ENCODE peak calls at places on chromosome 9, in eight cellular contexts. F, C, S, V, P, I, G and R are unnamed samples.

GRCh38 chr9:132783006-132783405 is 95.1 kb downstream of the AK8 start:
- DNase-seq in V (no peak), I (no peak), C (no peak), G (no peak), P (no peak), F (no peak), S (no peak), R (no peak)

GRCh38 chr9:84670106-84670800 is 724 bp downstream of the NTRK2 start:
- DNase-seq in V (no peak), I (no peak), S (no peak), F (no peak), C (peak), G (no peak), P (no peak), R (no peak)

GRCh38 chr9:27489087-27489876 is 34.8 kb upstream of the IFNK start:
- DNase-seq in F (no peak), P (no peak), V (no peak), G (no peak), I (no peak), S (no peak), C (no peak), R (no peak)

GRCh38 chr9:2718698-2719033 is 1.4 kb downstream of the KCNV2 start:
- DNase-seq in G (no peak), P (no peak), C (no peak), V (no peak), I (no peak), F (no peak), S (no peak), R (no peak)

GRCh38 chr9:117672397-117672796 is 31.8 kb upstream of the TLR4 start:
- DNase-seq in P (no peak), S (peak), I (no peak), F (no peak), V (no peak), C (no peak), G (no peak), R (peak)

GRCh38 chr9:105818903-105819302 is 124.6 kb downstream of the TMEM38B start:
- DNase-seq in G (no peak), I (no peak), V (no peak), S (no peak), C (no peak), P (no peak), F (no peak), R (no peak)

GRCh38 chr9:30197954-30198353 is 2186.5 kb upstream of the ACO1 start:
- DNase-seq in S (peak), G (no peak), F (peak), I (no peak), C (no peak), V (no peak), P (no peak), R (no peak)

GRCh38 chr9:98867434-98868168 is 60.1 kb downstream of the GALNT12 start:
- DNase-seq in G (peak), S (peak), V (no peak), I (no peak), C (no peak), P (peak), F (peak), R (peak)

GRCh38 chr9:95088421-95089161 is 228.9 kb downstream of the FANCC start:
- DNase-seq in V (no peak), I (no peak), C (no peak), P (no peak), F (no peak), G (no peak), S (no peak), R (no peak)

GRCh38 chr9:109956811-109957440 is 176.9 kb downstream of the PALM2AKAP2 start:
- DNase-seq in P (no peak), I (no peak), C (no peak), V (no peak), S (no peak), G (no peak), F (no peak), R (peak)

GRCh38 chr9:37622462-37622861 is 28.3 kb upstream of the FRMPD1 start:
- DNase-seq in I (no peak), F (no peak), P (no peak), S (no peak), G (no peak), C (no peak), V (no peak), R (no peak)

GRCh38 chr9:15182003-15182695 is 124.9 kb downstream of the TTC39B start:
- DNase-seq in P (no peak), F (no peak), G (no peak), C (no peak), V (no peak), S (no peak), I (no peak), R (no peak)

GRCh38 chr9:16032799-16033198 is 480.0 kb downstream of the CCDC171 start:
- DNase-seq in I (no peak), S (peak), P (no peak), C (no peak), V (peak), F (no peak), G (no peak), R (peak)

GRCh38 chr9:36263662-36264061 is 5.4 kb upstream of the GNE start:
- DNase-seq in S (no peak), F (no peak), I (no peak), C (no peak), G (no peak), V (no peak), P (no peak), R (no peak)

GRCh38 chr9:89743216-89743575 is 138.4 kb downstream of the GADD45G start:
- DNase-seq in I (no peak), S (no peak), V (no peak), P (no peak), C (no peak), G (no peak), F (peak), R (no peak)

GRCh38 chr9:101536938-101537337 is 3.3 kb downstream of the RNF20 start:
- DNase-seq in P (no peak), V (no peak), G (no peak), I (peak), S (no peak), F (peak), C (no peak), R (peak)

GRCh38 chr9:101495810-101496209 is 37.8 kb upstream of the RNF20 start:
- DNase-seq in G (no peak), I (no peak), S (no peak), P (no peak), V (no peak), C (no peak), F (no peak), R (peak)

GRCh38 chr9:96553070-96553469 is 66.6 kb downstream of the CDC14B start:
- DNase-seq in I (no peak), P (no peak), S (peak), C (no peak), F (no peak), V (no peak), G (no peak), R (peak)

GRCh38 chr9:3241290-3241689 is 284.5 kb downstream of the RFX3 start:
- DNase-seq in C (no peak), S (no peak), P (no peak), G (no peak), I (no peak), V (no peak), F (no peak), R (peak)

GRCh38 chr9:90956026-90956810 is 154.6 kb downstream of the SYK start:
- DNase-seq in V (no peak), S (no peak), F (no peak), P (no peak), G (no peak), I (no peak), C (no peak), R (peak)

GRCh38 chr9:113603773-113604172 is 140.2 kb downstream of the RGS3 start:
- DNase-seq in G (no peak), S (no peak), P (no peak), F (no peak), C (no peak), I (no peak), V (no peak), R (no peak)

GRCh38 chr9:19641046-19641445 is 147.8 kb downstream of the SLC24A2 start:
- DNase-seq in F (no peak), G (no peak), P (no peak), I (no peak), S (peak), V (no peak), C (no peak), R (peak)

GRCh38 chr9:79164396-79164795 is 407.4 kb upstream of the TLE4 start:
- DNase-seq in F (no peak), V (no peak), P (no peak), C (no peak), I (no peak), S (no peak), G (no peak), R (no peak)

GRCh38 chr9:33263131-33263935 is 1.2 kb downstream of the BAG1 start:
- DNase-seq in S (no peak), I (no peak), F (peak), P (no peak), G (no peak), V (no peak), C (no peak), R (peak)

GRCh38 chr9:1979815-1980367 is 35.3 kb upstream of the SMARCA2 start:
- DNase-seq in G (no peak), V (no peak), S (no peak), F (no peak), I (no peak), P (no peak), C (no peak), R (peak)

GRCh38 chr9:34084562-34084961 is 35.9 kb upstream of the UBAP2 start:
- DNase-seq in V (no peak), C (no peak), P (peak), S (no peak), G (peak), I (no peak), F (no peak), R (peak)

GRCh38 chr9:97561501-97561900 is 60.0 kb downstream of the TMOD1 start:
- DNase-seq in V (no peak), S (no peak), G (peak), P (no peak), F (no peak), I (no peak), C (no peak), R (no peak)

GRCh38 chr9:8036914-8037524 is 237.4 kb upstream of the DMAC1 start:
- DNase-seq in C (no peak), V (no peak), P (no peak), G (no peak), I (no peak), F (no peak), S (no peak), R (no peak)

DNA sequence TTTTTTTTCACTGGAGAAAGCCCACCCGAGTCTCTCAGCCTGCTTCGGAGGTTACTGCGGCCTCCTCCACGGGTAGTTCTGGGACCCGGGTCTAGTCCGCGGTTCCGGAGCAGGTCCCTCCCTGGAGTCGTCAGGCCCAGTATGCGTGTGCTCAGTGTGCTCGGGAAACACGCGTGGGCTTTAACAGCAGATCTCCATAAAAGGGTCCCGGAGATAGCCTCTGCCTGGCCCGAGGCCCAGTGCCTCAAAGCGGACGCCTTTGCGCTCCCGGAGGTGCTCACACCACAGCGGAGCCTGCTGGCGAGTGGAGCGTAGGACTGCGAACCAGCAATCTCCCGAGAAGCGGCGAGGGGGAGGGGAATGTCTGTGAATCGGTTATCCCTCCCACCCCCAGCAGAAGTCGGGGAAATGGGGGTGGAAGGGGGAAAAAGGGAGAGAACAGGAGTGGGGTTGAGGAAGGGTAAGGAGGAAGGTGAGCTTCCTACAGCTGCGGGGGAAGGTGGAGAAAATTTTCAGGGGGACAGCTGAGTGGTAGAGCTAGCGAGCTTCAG is 28.7 kb downstream of the CDKN2A start:
- DNase-seq in P (peak), S (no peak), G (no peak), C (peak), F (no peak), I (peak), V (no peak), R (peak)
- TF ChIP-seq CTCF in P (peak), S (no peak), G (no peak), C (peak), F (no peak), I (no peak), V (peak), R (peak)

GRCh38 chr9:6632516-6633328 is 12.8 kb downstream of the GLDC start:
- DNase-seq in F (peak), C (no peak), S (no peak), P (peak), I (no peak), G (no peak), V (no peak), R (no peak)

GRCh38 chr9:6628714-6629113 is 16.8 kb downstream of the GLDC start:
- DNase-seq in V (no peak), P (no peak), G (no peak), F (no peak), S (no peak), C (no peak), I (no peak), R (peak)

GRCh38 chr9:6634441-6634840 is 11.1 kb downstream of the GLDC start:
- DNase-seq in S (no peak), C (no peak), P (no peak), G (no peak), I (no peak), F (no peak), V (no peak), R (no peak)

GRCh38 chr9:6630502-6631206 is 14.9 kb downstream of the GLDC start:
- DNase-seq in I (no peak), V (no peak), G (no peak), C (no peak), F (no peak), P (peak), S (no peak), R (peak)

DNA sequence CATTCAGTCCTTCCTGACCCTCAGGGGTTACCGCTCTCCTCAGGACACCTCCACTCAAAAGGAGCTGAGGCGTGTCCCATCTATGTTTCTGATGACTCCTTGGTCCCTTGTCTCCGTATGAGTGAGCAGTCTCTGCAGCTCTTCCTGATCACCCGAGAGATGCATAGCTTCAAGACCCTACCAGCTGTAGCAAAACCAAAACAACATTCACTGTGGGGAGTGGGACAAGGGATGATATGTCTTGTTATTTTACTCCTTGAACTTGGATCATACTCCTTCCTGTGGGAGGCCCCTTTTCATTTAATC is 14.4 kb downstream of the GLDC start:
- DNase-seq in F (no peak), G (no peak), C (no peak), V (no peak), S (no peak), I (no peak), P (no peak), R (no peak)
- H3K4me3 ChIP-seq in F (no peak), G (no peak), C (no peak), V (no peak), S (no peak), I (no peak), P (no peak), R (no peak)

DNA sequence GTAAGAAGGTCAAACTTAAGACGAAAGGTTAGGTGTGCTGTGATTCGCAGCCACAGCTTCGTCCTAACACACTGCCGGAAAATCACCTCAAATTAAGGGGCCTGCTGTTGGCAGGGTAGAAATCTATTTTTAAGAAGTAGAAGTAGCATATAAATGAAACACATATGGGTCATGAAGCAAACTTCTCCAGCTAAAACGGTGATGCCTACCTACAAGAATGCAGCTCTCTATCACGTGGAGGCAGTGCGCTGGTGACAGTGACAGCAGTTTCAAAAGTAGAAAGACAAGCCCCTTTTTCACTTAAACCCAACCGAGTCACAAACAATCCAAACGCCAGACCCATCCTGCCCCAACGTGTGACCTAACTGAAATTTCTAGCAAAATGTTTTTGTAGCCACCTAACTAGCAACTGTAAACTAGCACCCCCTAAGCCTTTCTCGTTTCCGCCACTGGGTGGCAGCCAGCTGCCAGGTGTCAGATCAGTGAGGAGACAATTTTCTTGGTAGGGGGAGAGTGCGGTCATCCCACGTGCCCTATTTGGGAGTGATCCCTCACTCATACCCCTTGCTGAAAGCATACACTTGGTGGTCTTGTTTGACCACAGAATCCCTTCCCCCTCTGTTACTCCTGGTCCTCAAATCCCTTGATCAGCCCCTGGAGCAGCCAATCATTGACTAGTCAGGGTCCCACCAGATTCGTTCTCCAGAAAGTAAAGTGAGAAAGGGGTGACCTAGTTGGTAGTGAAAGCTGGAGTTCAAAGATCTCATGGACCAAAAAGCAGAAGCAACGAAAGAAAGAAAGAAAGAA is 71.8 kb upstream of the MAMDC2 start:
- DNase-seq in S (peak), I (peak), P (peak), C (peak), G (peak), V (peak), F (peak), R (peak)
- TF ChIP-seq CTCF in S (peak), I (peak), P (peak), C (peak), G (peak), V (peak), F (peak), R (peak)

DNA sequence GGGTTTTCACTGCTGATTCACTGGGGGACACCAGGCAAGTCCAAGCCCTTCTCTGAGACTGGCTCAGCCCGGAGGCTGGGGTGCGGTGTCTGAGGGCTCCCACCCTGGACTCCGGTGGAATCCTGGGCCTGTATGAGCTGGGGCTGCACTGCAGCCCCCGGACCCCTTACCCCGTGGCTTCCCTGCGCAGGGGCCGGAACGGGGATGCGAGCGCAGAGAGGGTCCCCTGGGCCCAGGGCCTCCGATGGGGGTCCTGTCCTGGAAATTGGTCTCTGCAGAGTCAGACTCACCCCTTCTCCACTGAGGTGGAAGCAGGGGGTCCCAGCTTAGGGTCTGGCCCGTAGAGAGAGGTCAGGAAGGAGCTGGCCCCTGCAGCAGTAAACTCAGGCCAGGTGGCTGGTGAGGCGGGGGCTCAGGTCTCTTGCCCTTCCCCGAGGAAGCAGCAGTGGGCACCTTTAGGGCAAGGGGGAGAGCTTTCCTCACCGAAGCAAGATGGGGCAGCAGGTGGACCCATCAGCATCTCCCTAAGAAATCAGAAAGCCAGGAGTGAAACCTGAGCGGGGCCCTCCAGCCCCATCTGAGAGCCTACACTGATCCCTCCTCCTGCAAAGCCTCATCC is 1.6 kb upstream of the VAV2 start:
- DNase-seq in F (no peak), V (no peak), G (no peak), P (no peak), S (no peak), C (no peak), I (no peak), R (no peak)
- H3K4me3 ChIP-seq in F (peak), V (peak), G (peak), P (peak), S (peak), C (peak), I (peak), R (peak)

DNA sequence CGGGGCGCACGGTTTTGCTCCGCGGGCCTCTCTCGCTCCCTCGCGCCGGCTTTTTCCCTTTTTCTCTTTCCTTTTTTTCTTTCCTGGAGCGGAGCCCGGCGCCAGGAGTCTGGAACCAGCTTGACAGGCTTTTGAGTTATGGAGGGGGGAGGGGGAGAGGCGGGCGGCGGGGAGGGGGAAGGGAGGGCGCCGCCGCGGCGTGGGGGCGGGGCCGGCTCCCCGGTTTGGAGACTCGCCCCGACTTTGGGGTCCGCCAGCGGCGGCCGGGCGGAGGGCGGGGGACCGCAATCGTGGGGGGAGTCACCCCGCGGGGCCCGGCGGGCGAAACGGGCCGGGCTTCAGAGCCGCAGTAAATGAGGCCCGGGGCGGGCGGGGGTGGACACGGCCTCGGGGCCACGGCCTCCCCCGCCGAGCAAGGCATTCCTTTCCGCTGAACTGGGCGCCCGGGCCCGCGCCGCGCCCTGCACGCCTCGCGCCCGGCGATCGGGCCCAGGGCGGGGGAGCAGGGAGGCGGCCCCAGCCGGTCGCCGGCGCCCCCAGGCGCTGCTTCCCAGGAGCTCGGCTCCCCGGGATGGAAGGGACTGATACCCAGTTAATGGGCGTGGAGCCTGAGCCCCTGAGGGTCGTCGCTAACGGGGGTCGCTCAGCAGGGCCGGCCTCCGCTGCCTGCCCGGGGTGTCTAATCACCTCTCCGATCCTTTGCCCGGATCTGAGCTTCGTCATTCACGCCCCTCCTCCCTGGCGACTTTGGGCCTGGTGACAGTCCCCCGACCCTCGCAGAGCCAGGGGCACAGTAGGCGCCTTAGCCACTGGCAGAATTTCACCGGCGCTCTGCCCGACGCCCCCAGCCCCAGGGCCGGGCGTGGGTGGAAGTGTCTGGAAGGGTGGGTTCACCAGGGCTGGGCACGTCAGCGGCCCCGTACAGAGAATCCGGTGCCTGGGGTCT is 138.1 kb downstream of the C9orf50 start:
- DNase-seq in P (peak), S (peak), C (no peak), F (no peak), V (no peak), G (peak), I (no peak), R (peak)
- TF ChIP-seq CTCF in P (no peak), S (no peak), C (no peak), F (no peak), V (no peak), G (no peak), I (no peak), R (peak)